ENCODE peak calls at places on chromosomes 11 and 22, in eight cellular contexts. F is HepG2, P is AG10803, C is PC-9, E is A549, S is AG04450, W is body of pancreas, Q is lung. J is an unnamed sample.

GRCh38 chr22:29758959-29759358 is 7.8 kb downstream of the ZMAT5 start:
- DNase-seq in F (no peak), P (no peak), C (no peak), E (no peak), S (no peak), W (no peak), Q (no peak), J (no peak)

GRCh38 chr11:27124514-27125264 is 84.1 kb downstream of the BBOX1 start:
- DNase-seq in F (peak), P (peak), C (no peak), E (no peak), S (no peak), W (no peak), Q (no peak), J (peak)

GRCh38 chr11:45238724-45239123 is 47.4 kb downstream of the SYT13 start:
- DNase-seq in F (no peak), P (peak), C (no peak), E (peak), S (peak), W (no peak), Q (no peak), J (peak)

GRCh38 chr22:36362819-36363377 is 24.9 kb downstream of the MYH9 start:
- DNase-seq in F (no peak), P (no peak), C (no peak), E (no peak), S (no peak), W (no peak), Q (no peak), J (no peak)

GRCh38 chr11:2704896-2705606 is 5.3 kb upstream of the KCNQ1OT1 start:
- DNase-seq in F (no peak), P (no peak), C (no peak), E (no peak), S (no peak), W (no peak), Q (no peak), J (no peak)

GRCh38 chr11:45939836-45940235 is 17.4 kb downstream of the LARGE2 start:
- DNase-seq in F (no peak), P (peak), C (no peak), E (no peak), S (no peak), W (no peak), Q (no peak), J (no peak)

GRCh38 chr11:34512810-34513673 is 552 bp downstream of the ELF5 start:
- DNase-seq in F (peak), P (peak), C (peak), E (peak), S (no peak), W (peak), Q (peak), J (no peak)

GRCh38 chr11:59186130-59186594 is 14.2 kb downstream of the DTX4 start:
- DNase-seq in F (peak), P (no peak), C (peak), E (peak), S (no peak), W (peak), Q (peak), J (no peak)

GRCh38 chr22:27223317-27224177 is 566.2 kb downstream of the MIAT start:
- DNase-seq in F (no peak), P (peak), C (peak), E (no peak), S (peak), W (no peak), Q (no peak), J (peak)

GRCh38 chr22:29512031-29512430 is 32.0 kb downstream of the NEFH start:
- DNase-seq in F (no peak), P (no peak), C (no peak), E (no peak), S (no peak), W (no peak), Q (no peak), J (no peak)

GRCh38 chr22:29310863-29311339 is 4.5 kb downstream of the GAS2L1 start:
- DNase-seq in F (peak), P (peak), C (peak), E (peak), S (peak), W (peak), Q (peak), J (peak)

GRCh38 chr11:57094206-57094940 is 87.4 kb upstream of the LRRC55 start:
- DNase-seq in F (no peak), P (peak), C (no peak), E (no peak), S (no peak), W (no peak), Q (no peak), J (no peak)

GRCh38 chr11:125483592-125483991 is 12.5 kb downstream of the FEZ1 start:
- DNase-seq in F (no peak), P (no peak), C (no peak), E (no peak), S (no peak), W (no peak), Q (no peak), J (no peak)

GRCh38 chr11:107676341-107676740 is 35.5 kb downstream of the SLN start:
- DNase-seq in F (no peak), P (no peak), C (no peak), E (no peak), S (no peak), W (no peak), Q (no peak), J (no peak)

GRCh38 chr11:85301895-85302678 is 325.1 kb downstream of the DLG2 start:
- DNase-seq in F (no peak), P (no peak), C (no peak), E (no peak), S (no peak), W (peak), Q (no peak), J (no peak)

GRCh38 chr11:83573097-83573496 is 286.9 kb upstream of the CCDC90B start:
- DNase-seq in F (no peak), P (peak), C (no peak), E (no peak), S (no peak), W (no peak), Q (no peak), J (peak)

GRCh38 chr11:45926001-45926401 is 3.5 kb downstream of the LARGE2 start:
- DNase-seq in F (no peak), P (no peak), C (no peak), E (no peak), S (no peak), W (no peak), Q (no peak), J (no peak)

GRCh38 chr11:1303196-1303821 is 6.1 kb downstream of the TOLLIP start:
- DNase-seq in F (no peak), P (no peak), C (peak), E (no peak), S (no peak), W (peak), Q (peak), J (no peak)

GRCh38 chr11:120563698-120564572 is 52.4 kb downstream of the GRIK4 start:
- DNase-seq in F (no peak), P (no peak), C (no peak), E (no peak), S (no peak), W (peak), Q (no peak), J (no peak)

GRCh38 chr11:47412152-47412746 is 3.9 kb downstream of the SLC39A13 start:
- DNase-seq in F (no peak), P (peak), C (peak), E (peak), S (no peak), W (peak), Q (peak), J (no peak)

GRCh38 chr11:32331792-32332191 is 103.5 kb downstream of the WT1 start:
- DNase-seq in F (no peak), P (no peak), C (no peak), E (no peak), S (no peak), W (no peak), Q (no peak), J (no peak)

GRCh38 chr11:32331098-32331497 is 104.2 kb downstream of the WT1 start:
- DNase-seq in F (no peak), P (peak), C (no peak), E (no peak), S (no peak), W (no peak), Q (no peak), J (no peak)

GRCh38 chr11:32332990-32333334 is 102.4 kb downstream of the WT1 start:
- DNase-seq in F (no peak), P (no peak), C (no peak), E (no peak), S (no peak), W (no peak), Q (no peak), J (no peak)

GRCh38 chr11:32334822-32335221 is 100.5 kb downstream of the WT1 start:
- DNase-seq in F (peak), P (no peak), C (no peak), E (peak), S (no peak), W (peak), Q (no peak), J (no peak)

GRCh38 chr11:32333335-32333991 is 101.9 kb downstream of the WT1 start:
- DNase-seq in F (no peak), P (peak), C (no peak), E (peak), S (peak), W (peak), Q (peak), J (no peak)
- H3K4me3 ChIP-seq in F (no peak), P (peak), C (no peak), E (peak), S (peak), W (peak), Q (no peak), J (peak)

DNA sequence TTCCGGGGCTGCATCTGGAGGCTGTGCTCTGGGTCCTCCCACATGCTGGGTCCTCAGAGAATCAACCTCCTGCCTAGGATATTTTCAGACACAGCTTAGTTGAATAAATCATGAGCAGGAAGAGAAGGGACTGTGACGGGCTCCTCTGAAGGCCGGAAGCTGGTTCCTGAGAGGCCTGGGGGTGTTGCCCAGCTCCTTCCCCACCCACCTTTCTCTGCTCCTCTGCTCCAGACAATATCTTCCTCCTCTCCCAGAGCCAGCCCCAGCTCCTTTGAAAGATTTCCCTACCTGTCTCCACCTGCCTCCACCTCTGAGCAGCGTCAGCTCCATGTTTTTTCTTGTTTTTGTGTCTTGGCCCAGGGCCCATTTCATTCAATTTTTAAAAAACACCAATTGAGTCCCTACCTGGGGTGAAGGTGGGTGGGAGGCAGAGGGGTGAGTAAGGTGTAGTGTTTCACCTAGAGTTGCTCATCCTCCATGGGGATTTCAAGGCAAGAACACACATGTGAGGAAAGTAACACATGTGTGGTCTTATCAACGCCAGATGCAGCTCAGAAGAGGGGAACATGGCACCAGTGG is 24.8 kb upstream of the THY1 start:
- DNase-seq in F (no peak), P (no peak), C (no peak), E (no peak), S (no peak), W (no peak), Q (no peak), J (no peak)
- TF ChIP-seq CTCF in F (no peak), P (no peak), C (no peak), E (no peak), S (no peak), W (no peak), Q (no peak), J (no peak)

GRCh38 chr22:35314161-35314942 is 14.7 kb downstream of the TOM1 start:
- DNase-seq in F (no peak), P (no peak), C (peak), E (no peak), S (no peak), W (no peak), Q (no peak), J (no peak)

GRCh38 chr22:35317680-35318290 is 18.1 kb downstream of the TOM1 start:
- DNase-seq in F (no peak), P (no peak), C (no peak), E (no peak), S (no peak), W (no peak), Q (no peak), J (no peak)

GRCh38 chr22:35313311-35314121 is 13.8 kb downstream of the TOM1 start:
- DNase-seq in F (peak), P (peak), C (peak), E (peak), S (peak), W (peak), Q (no peak), J (peak)

GRCh38 chr22:35315855-35316745 is 16.4 kb downstream of the TOM1 start:
- DNase-seq in F (no peak), P (no peak), C (no peak), E (no peak), S (no peak), W (peak), Q (no peak), J (no peak)

GRCh38 chr22:35315141-35315854 is 15.6 kb downstream of the TOM1 start:
- DNase-seq in F (no peak), P (peak), C (peak), E (no peak), S (no peak), W (peak), Q (no peak), J (no peak)
- H3K4me3 ChIP-seq in F (no peak), P (no peak), C (no peak), E (no peak), S (no peak), W (no peak), Q (no peak), J (no peak)

GRCh38 chr11:62372871-62373270 is 35.6 kb downstream of the ASRGL1 start:
- DNase-seq in F (no peak), P (no peak), C (no peak), E (no peak), S (no peak), W (no peak), Q (no peak), J (no peak)
- TF ChIP-seq CTCF in F (no peak), P (no peak), C (no peak), E (no peak), S (no peak), W (no peak), Q (no peak), J (no peak)

J was measured in AG09309.